ENCODE peak calls at places on chromosomes 7 and 10, in four cellular contexts. G is HCT116, R is K562, O is GM12878. D is an unnamed sample.

GRCh38 chr7:90459888-90460287 is 9.6 kb upstream of the PTTG1IP2 start:
- DNase-seq in O (no peak), G (no peak), R (peak), D (no peak)

GRCh38 chr7:55561756-55562155 is 10.5 kb downstream of the VOPP1 start:
- DNase-seq in R (no peak), O (no peak), G (no peak), D (no peak)

GRCh38 chr7:23956769-23957556 is 246.9 kb downstream of the STK31 start:
- DNase-seq in O (no peak), R (peak), G (no peak), D (no peak)

GRCh38 chr10:116521424-116522305 is 24.1 kb upstream of the PNLIP start:
- DNase-seq in O (no peak), G (peak), R (peak), D (no peak)

GRCh38 chr7:46754135-46754730 is 827.7 kb downstream of the TNS3 start:
- DNase-seq in O (no peak), G (peak), R (no peak), D (no peak)

GRCh38 chr7:115013887-115014286 is 92.0 kb downstream of the MDFIC start:
- DNase-seq in G (no peak), O (no peak), R (no peak), D (no peak)

GRCh38 chr7:117296066-117296465 is 26.8 kb downstream of the WNT2 start:
- DNase-seq in G (no peak), R (no peak), O (no peak), D (no peak)

GRCh38 chr10:60281792-60282353 is 107.8 kb downstream of the ANK3 start:
- DNase-seq in O (no peak), G (no peak), R (peak), D (no peak)

GRCh38 chr10:79342811-79343541 is 4.3 kb upstream of the PPIF start:
- DNase-seq in O (no peak), R (peak), G (no peak), D (no peak)

GRCh38 chr7:122886357-122887081 is at the start of gene CADPS2:
- DNase-seq in O (no peak), R (peak), G (peak), D (peak)

GRCh38 chr7:36515847-36516246 is 126.2 kb downstream of the ANLN start:
- DNase-seq in O (no peak), G (no peak), R (no peak), D (no peak)

GRCh38 chr10:1172256-1172975 is 116.2 kb downstream of the WDR37 start:
- DNase-seq in R (no peak), O (no peak), G (no peak), D (no peak)

GRCh38 chr10:35341521-35341920 is 5.2 kb downstream of the CCNY start:
- DNase-seq in R (no peak), O (peak), G (no peak), D (no peak)

GRCh38 chr7:1291040-1291689 is 58.5 kb downstream of the UNCX start:
- DNase-seq in R (no peak), G (no peak), O (no peak), D (no peak)

GRCh38 chr7:22125436-22125835 is 179.7 kb upstream of the CDCA7L start:
- DNase-seq in R (no peak), G (no peak), O (no peak), D (no peak)

GRCh38 chr7:83532229-83532628 is 116.7 kb downstream of the SEMA3E start:
- DNase-seq in G (peak), R (no peak), O (no peak), D (no peak)

GRCh38 chr10:95552680-95553342 is 8.4 kb downstream of the SORBS1 start:
- DNase-seq in R (no peak), O (no peak), G (no peak), D (peak)

GRCh38 chr7:148623586-148624282 is 33.2 kb downstream of the C7orf33 start:
- DNase-seq in R (no peak), O (no peak), G (no peak), D (no peak)

GRCh38 chr10:9211228-9211627 is 1156.7 kb downstream of the GATA3 start:
- DNase-seq in G (no peak), R (no peak), O (no peak), D (no peak)

GRCh38 chr7:106417273-106417902 is 132.6 kb upstream of the NAMPT start:
- DNase-seq in R (no peak), G (no peak), O (no peak), D (no peak)

GRCh38 chr7:33667261-33667660 is 238.1 kb upstream of the BMPER start:
- DNase-seq in G (no peak), R (no peak), O (no peak), D (no peak)

GRCh38 chr7:159370-160270 is 32.8 kb upstream of the FAM20C start:
- DNase-seq in G (no peak), O (no peak), R (no peak), D (no peak)

DNA sequence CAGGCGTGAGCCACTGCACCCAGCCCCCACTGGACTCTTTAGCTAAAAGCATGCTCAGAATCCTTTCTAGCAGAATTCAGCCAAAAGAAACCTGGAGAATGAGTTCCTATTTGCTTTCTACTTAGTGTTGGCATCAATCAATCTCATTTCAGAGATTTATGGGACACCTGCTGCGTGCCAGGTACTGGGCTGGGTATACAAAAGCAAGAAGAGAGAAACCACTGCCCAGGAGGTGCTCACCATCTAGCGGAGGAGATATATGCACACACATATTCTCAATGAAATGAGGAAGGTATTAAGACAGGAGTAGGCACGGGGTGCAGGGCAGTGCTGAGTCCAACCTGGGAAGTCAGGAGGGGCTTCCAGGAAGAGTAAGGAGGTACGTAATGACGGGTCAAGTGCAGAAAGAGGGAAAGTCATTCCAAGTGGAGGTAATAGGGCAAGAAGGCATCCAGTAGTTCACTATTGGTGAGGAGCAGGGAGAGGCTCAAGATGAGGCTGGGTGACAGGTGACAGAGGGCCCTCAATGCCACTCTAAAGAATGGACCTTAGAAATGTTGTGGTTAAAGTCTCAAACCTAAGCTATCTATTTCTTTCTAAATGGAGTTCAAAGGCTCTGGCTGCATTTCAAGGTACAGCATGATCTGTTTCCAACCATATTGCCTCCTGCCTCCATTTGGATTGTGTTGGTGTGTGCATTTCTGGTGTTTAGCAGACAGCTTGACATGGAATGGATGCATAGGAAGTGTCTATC is 22.1 kb downstream of the ABLIM1 start:
- DNase-seq in G (no peak), R (no peak), O (no peak), D (no peak)
- TF ChIP-seq EGR1 in G (no peak), R (no peak), O (no peak), D (no peak)

GRCh38 chr10:28489201-28489600 is 43.7 kb upstream of the WAC start:
- DNase-seq in G (no peak), O (no peak), R (no peak), D (no peak)

GRCh38 chr10:28494420-28494819 is 38.5 kb upstream of the WAC start:
- DNase-seq in R (peak), G (no peak), O (no peak), D (no peak)

GRCh38 chr10:28495084-28495483 is 37.8 kb upstream of the WAC start:
- DNase-seq in O (no peak), G (no peak), R (no peak), D (no peak)

GRCh38 chr10:28492556-28492955 is 40.4 kb upstream of the WAC start:
- DNase-seq in O (no peak), R (no peak), G (no peak), D (no peak)

DNA sequence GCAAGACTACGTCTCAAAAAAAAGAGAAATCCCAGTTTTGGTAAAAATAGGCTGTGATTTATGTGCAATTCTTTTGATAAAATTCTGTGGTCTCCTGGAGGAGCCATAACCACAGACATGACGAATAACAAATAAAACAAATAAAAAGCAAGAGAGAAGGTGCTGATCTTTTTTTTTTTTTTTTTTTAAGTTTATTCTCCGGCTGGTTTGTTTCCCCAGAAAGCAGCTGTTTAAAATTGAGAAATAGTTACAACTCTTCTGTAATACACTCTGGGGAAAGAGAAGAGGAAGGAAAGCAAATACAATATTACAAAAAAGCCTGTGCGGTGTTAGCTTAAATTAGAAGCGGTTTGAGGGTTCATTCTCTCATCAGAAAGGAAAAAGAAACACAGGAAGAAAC is 40.8 kb upstream of the WAC start:
- DNase-seq in G (no peak), R (no peak), O (no peak), D (no peak)
- H2AFZ ChIP-seq in G (no peak), R (no peak), O (no peak), D (no peak)

GRCh38 chr10:88838766-88839165 is 12.9 kb downstream of the ANKRD22 start:
- DNase-seq in O (no peak), G (no peak), R (no peak), D (no peak)
- TF ChIP-seq EGR1 in O (no peak), G (no peak), R (no peak), D (no peak)

GRCh38 chr10:88066319-88066718 is 202.9 kb downstream of the PTEN start:
- DNase-seq in O (no peak), R (no peak), G (no peak), D (no peak)
- H2AFZ ChIP-seq in O (no peak), R (no peak), G (no peak), D (no peak)